ENCODE peak calls at places on chromosomes 13 and 19, in six cellular contexts. S is A549, E is choroid plexus epithelial cell, A is hepatic stellate cell, X is KG1, L is H54. Q is an unnamed sample.

GRCh38 chr13:68927387-68928026 is 1180.1 kb upstream of the ATXN8OS start:
- DNase-seq in S (peak), E (peak), A (no peak), X (no peak), L (no peak), Q (peak)

GRCh38 chr19:21482863-21483276 is 22.5 kb upstream of the ZNF429 start:
- DNase-seq in S (peak), E (peak), A (no peak), X (no peak), L (peak), Q (peak)

GRCh38 chr13:73273737-73274136 is 214.9 kb downstream of the KLF5 start:
- DNase-seq in S (peak), E (peak), A (peak), X (no peak), L (peak), Q (peak)

GRCh38 chr13:102550507-102550906 is 46.3 kb upstream of the TPP2 start:
- DNase-seq in S (no peak), E (no peak), A (no peak), X (no peak), L (no peak), Q (no peak)

GRCh38 chr19:57321164-57321563 is 892 bp downstream of the ZNF543 start:
- DNase-seq in S (no peak), E (no peak), A (no peak), X (no peak), L (no peak), Q (no peak)

GRCh38 chr13:106683179-106683578 is 115.2 kb upstream of the ARGLU1 start:
- DNase-seq in S (no peak), E (no peak), A (no peak), X (no peak), L (no peak), Q (no peak)

GRCh38 chr19:16351133-16351809 is 26.6 kb downstream of the KLF2 start:
- DNase-seq in S (peak), E (no peak), A (no peak), X (no peak), L (no peak), Q (no peak)

GRCh38 chr13:27199691-27200090 is 28.1 kb upstream of the USP12 start:
- DNase-seq in S (no peak), E (no peak), A (no peak), X (no peak), L (no peak), Q (no peak)

GRCh38 chr19:12996542-12997094 is 1.3 kb downstream of the NFIX start:
- DNase-seq in S (no peak), E (no peak), A (peak), X (no peak), L (peak), Q (no peak)

GRCh38 chr19:44548736-44549135 is 19.3 kb upstream of the CEACAM20 start:
- DNase-seq in S (no peak), E (peak), A (peak), X (no peak), L (peak), Q (peak)

GRCh38 chr19:5131031-5131865 is 162.3 kb downstream of the KDM4B start:
- DNase-seq in S (no peak), E (no peak), A (no peak), X (no peak), L (no peak), Q (no peak)

GRCh38 chr19:11375143-11375948 is 880 bp downstream of the SWSAP1 start:
- DNase-seq in S (no peak), E (no peak), A (no peak), X (peak), L (no peak), Q (no peak)